ENCODE peak calls at places on chromosomes 11 and 22, in seven cellular contexts. Q is MM.1S; S is PC-9; A is neural progenitor cell; Y is GM23248; X is CD4-positive, alpha-beta memory T cell; M is tibial nerve. L is an unnamed sample.

GRCh38 chr11:18706330-18707243 is 8.0 kb downstream of the TMEM86A start:
- DNase-seq in Q (no peak), S (no peak), A (no peak), Y (peak; percentile 26), X (peak; percentile 67), M (peak; percentile 68), L (peak; percentile 48)

GRCh38 chr11:58830693-58831301 is 13.7 kb downstream of the GLYATL2 start:
- DNase-seq in Q (no peak), S (no peak), A (no peak), Y (peak; percentile 19), X (no peak), M (no peak), L (no peak)

GRCh38 chr11:64853709-64854108 is 9.3 kb upstream of the CDC42BPG start:
- DNase-seq in Q (no peak), S (no peak), A (no peak), Y (no peak), X (peak; percentile 58), M (no peak), L (no peak)

GRCh38 chr22:36435516-36436415 is 45.7 kb downstream of the TXN2 start:
- DNase-seq in Q (peak; percentile 81), S (peak; percentile 70), A (peak; percentile 72), Y (no peak), X (peak; percentile 68), M (no peak), L (no peak)

GRCh38 chr11:134944986-134945385 is 532.9 kb upstream of the B3GAT1 start:
- DNase-seq in Q (no peak), S (no peak), A (no peak), Y (no peak), X (no peak), M (no peak), L (no peak)

GRCh38 chr22:41387341-41387740 is 5.6 kb downstream of the TEF start:
- DNase-seq in Q (no peak), S (no peak), A (no peak), Y (no peak), X (no peak), M (no peak), L (no peak)

GRCh38 chr11:119972281-119972680 is 165.6 kb downstream of the TRIM29 start:
- DNase-seq in Q (no peak), S (no peak), A (no peak), Y (no peak), X (no peak), M (no peak), L (no peak)

GRCh38 chr11:131195801-131196517 is 174.5 kb upstream of the NTM start:
- DNase-seq in Q (no peak), S (no peak), A (no peak), Y (peak; percentile 20), X (no peak), M (no peak), L (no peak)

GRCh38 chr11:107824668-107825369 is 33.8 kb downstream of the SLC35F2 start:
- DNase-seq in Q (no peak), S (no peak), A (no peak), Y (peak; percentile 22), X (no peak), M (no peak), L (no peak)

GRCh38 chr11:112345708-112346107 is 85.0 kb upstream of the PLET1 start:
- DNase-seq in Q (no peak), S (no peak), A (peak; percentile 13), Y (no peak), X (no peak), M (no peak), L (no peak)

GRCh38 chr11:36751251-36751839 is 153.3 kb upstream of the RAG2 start:
- DNase-seq in Q (no peak), S (no peak), A (no peak), Y (no peak), X (no peak), M (no peak), L (no peak)

GRCh38 chr11:112270551-112271180 is 10.0 kb upstream of the PLET1 start:
- DNase-seq in Q (no peak), S (peak; percentile 33), A (no peak), Y (no peak), X (no peak), M (no peak), L (no peak)

GRCh38 chr22:34669001-34669400 is 397.0 kb upstream of the ISX start:
- DNase-seq in Q (no peak), S (peak; percentile 31), A (no peak), Y (peak; percentile 19), X (no peak), M (no peak), L (no peak)

GRCh38 chr11:12160680-12161079 is 50.3 kb downstream of the MICAL2 start:
- DNase-seq in Q (no peak), S (no peak), A (no peak), Y (no peak), X (no peak), M (no peak), L (no peak)

GRCh38 chr22:19523240-19524169 is 705 bp downstream of the CLDN5 start:
- DNase-seq in Q (no peak), S (no peak), A (peak; percentile 79), Y (peak; percentile 44), X (peak; percentile 5), M (no peak), L (no peak)
- H3K4me3 ChIP-seq in Q (no peak overlapping the region), S (no peak overlapping the region), A (peak overlapping the region; percentile 54), Y (peak overlapping the region; percentile 46), X (no peak overlapping the region), M (peak overlapping the region; percentile 17), L (peak overlapping the region; percentile 32)

GRCh38 chr22:47284360-47284759 is 521.9 kb downstream of the TBC1D22A start:
- DNase-seq in Q (no peak), S (no peak), A (no peak), Y (no peak), X (no peak), M (no peak), L (no peak)
- H3K27ac ChIP-seq in Q (no peak overlapping the region), S (no peak overlapping the region), A (no peak overlapping the region), Y (no peak overlapping the region), X (no peak overlapping the region), M (no peak overlapping the region), L (no peak overlapping the region)

GRCh38 chr11:8597182-8597581 is 3.2 kb upstream of the STK33 start:
- DNase-seq in Q (no peak), S (no peak), A (no peak), Y (peak; percentile 93), X (no peak), M (no peak), L (no peak)

GRCh38 chr11:8593455-8593854 is 573 bp downstream of the STK33 start:
- DNase-seq in Q (peak; percentile 33), S (no peak), A (no peak), Y (no peak), X (no peak), M (no peak), L (no peak)

GRCh38 chr11:8596504-8597046 is 2.5 kb upstream of the STK33 start:
- DNase-seq in Q (no peak), S (no peak), A (no peak), Y (no peak), X (no peak), M (no peak), L (no peak)

GRCh38 chr11:8593935-8594909 is at the start of gene STK33:
- DNase-seq in Q (peak; percentile 91), S (peak; percentile 41), A (peak; percentile 93), Y (peak; percentile 28), X (no peak), M (no peak), L (no peak)
- H3K36me3 ChIP-seq in Q (no peaks in the 10 kb centered on the region), S (no peaks in the 10 kb centered on the region), A (no peaks in the 10 kb centered on the region), Y (no peaks in the 10 kb centered on the region), X (no peaks in the 10 kb centered on the region), M (no peaks in the 10 kb centered on the region), L (no peaks in the 10 kb centered on the region)

GRCh38 chr11:62603771-62604170 is 2.1 kb upstream of the MTA2 start:
- DNase-seq in Q (no peak), S (no peak), A (no peak), Y (no peak), X (no peak), M (no peak), L (no peak)

GRCh38 chr11:62602141-62603071 is 741 bp upstream of the MTA2 start:
- DNase-seq in Q (no peak), S (no peak), A (peak; percentile 79), Y (peak; percentile 57), X (no peak), M (peak; percentile 62), L (no peak)

GRCh38 chr11:62604460-62605130 is 2.9 kb upstream of the MTA2 start:
- DNase-seq in Q (no peak), S (no peak), A (peak; percentile 85), Y (no peak), X (no peak), M (no peak), L (no peak)

GRCh38 chr11:62601364-62602140 is at the start of gene MTA2:
- DNase-seq in Q (peak; percentile 99), S (peak; percentile 100), A (peak; percentile 99), Y (peak; percentile 99), X (peak; percentile 99), M (peak; percentile 98), L (peak; percentile 90)

DNA sequence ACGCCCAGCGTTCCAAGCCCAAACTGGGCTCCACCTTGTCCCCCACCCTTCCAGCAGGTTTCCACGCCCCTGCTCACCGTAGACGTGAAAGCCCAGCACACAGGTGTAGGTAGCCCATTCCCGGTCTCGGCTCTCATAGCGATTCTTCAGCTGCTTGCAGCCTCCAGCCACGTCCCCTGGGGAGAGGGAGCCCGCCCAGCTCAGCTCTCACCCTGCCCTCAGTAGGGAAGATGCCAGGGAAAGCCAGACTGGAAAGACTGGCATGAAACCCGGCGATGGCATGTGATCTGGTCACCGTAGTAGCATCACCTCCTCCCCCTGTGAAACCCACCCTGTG is 1.4 kb upstream of the MTA2 start:
- DNase-seq in Q (no peak), S (no peak), A (no peak), Y (no peak), X (no peak), M (no peak), L (no peak)
- H3K4me3 ChIP-seq in Q (no peak overlapping the region), S (no peak overlapping the region), A (peak overlapping the region; percentile 87), Y (no peak overlapping the region), X (no peak overlapping the region), M (peak overlapping the region; percentile 85), L (peak overlapping the region; percentile 98)

GRCh38 chr11:32420139-32420538 is 15.2 kb downstream of the WT1 start:
- DNase-seq in Q (no peak), S (no peak), A (no peak), Y (no peak), X (no peak), M (no peak), L (no peak)
- H3K27ac ChIP-seq in Q (no peak overlapping the region), S (no peak overlapping the region), A (no peak overlapping the region), Y (no peak overlapping the region), X (no peak overlapping the region), M (no peak overlapping the region), L (no peak overlapping the region)

GRCh38 chr22:45036154-45036553 is 26.3 kb upstream of the PHF21B start:
- DNase-seq in Q (no peak), S (no peak), A (no peak), Y (no peak), X (no peak), M (no peak), L (no peak)
- H3K36me3 ChIP-seq in Q (no peaks in the 10 kb centered on the region), S (no peaks in the 10 kb centered on the region), A (no peaks in the 10 kb centered on the region), Y (no peaks in the 10 kb centered on the region), X (no peaks in the 10 kb centered on the region), M (no peaks in the 10 kb centered on the region), L (no peaks in the 10 kb centered on the region)

GRCh38 chr11:9066432-9066925 is 24.9 kb downstream of the SCUBE2 start:
- DNase-seq in Q (no peak), S (no peak), A (no peak), Y (no peak), X (no peak), M (no peak), L (no peak)
- H3K4me3 ChIP-seq in Q (no peak overlapping the region), S (no peak overlapping the region), A (no peak overlapping the region), Y (no peak overlapping the region), X (no peak overlapping the region), M (no peak overlapping the region), L (no peak overlapping the region)

GRCh38 chr11:117095301-117096139 is 2.7 kb downstream of the SIK3 start:
- DNase-seq in Q (no peak), S (no peak), A (no peak), Y (peak; percentile 74), X (peak; percentile 48), M (no peak), L (no peak)
- H3K27ac ChIP-seq in Q (peak overlapping the region; percentile 76), S (no peak overlapping the region), A (no peak overlapping the region), Y (peak overlapping the region; percentile 78), X (peak overlapping the region; percentile 98), M (peak overlapping the region; percentile 99), L (peak overlapping the region; percentile 90)